ENCODE peak calls at places on chromosomes 5 and 9, in eight cellular contexts. C, R, B, L, J, V, X and S are unnamed samples.

GRCh38 chr9:77092536-77092935 is 73.1 kb downstream of the FOXB2 start:
- DNase-seq in B (no peak), R (peak; percentile 27), X (no peak), J (no peak), L (no peak), C (no peak), V (no peak), S (no peak)

GRCh38 chr5:41935544-41935943 is 10.5 kb downstream of the FBXO4 start:
- DNase-seq in J (no peak), X (no peak), B (no peak), R (no peak), C (no peak), L (no peak), V (no peak), S (no peak)

GRCh38 chr5:103512506-103512905 is 50.1 kb downstream of the NUDT12 start:
- DNase-seq in C (no peak), B (no peak), V (no peak), J (no peak), X (no peak), R (no peak), L (no peak), S (no peak)

GRCh38 chr5:176784218-176785165 is 25.9 kb upstream of the UNC5A start:
- DNase-seq in V (no peak), R (peak; percentile 87), X (no peak), L (no peak), J (no peak), B (no peak), C (no peak), S (no peak)

GRCh38 chr9:135146766-135147472 is 59.5 kb downstream of the OLFM1 start:
- DNase-seq in B (no peak), C (no peak), X (no peak), L (no peak), R (no peak), V (no peak), J (no peak), S (no peak)

GRCh38 chr5:41527201-41527779 is 16.9 kb upstream of the PLCXD3 start:
- DNase-seq in J (no peak), X (no peak), V (no peak), L (no peak), C (peak; percentile 62), R (peak; percentile 100), B (peak; percentile 24), S (peak; percentile 74)

GRCh38 chr5:134874831-134875655 is 872 bp downstream of the TXNDC15 start:
- DNase-seq in R (peak; percentile 88), B (peak; percentile 66), J (peak; percentile 61), L (peak; percentile 68), X (peak; percentile 80), V (peak; percentile 58), C (peak; percentile 77), S (peak; percentile 77)

GRCh38 chr9:5869315-5870019 is 21.2 kb upstream of the MLANA start:
- DNase-seq in J (no peak), R (no peak), C (no peak), V (no peak), B (no peak), X (no peak), L (no peak), S (no peak)

GRCh38 chr5:102755691-102756371 is 726 bp downstream of the PAM start:
- DNase-seq in X (peak; percentile 84), J (peak; percentile 82), B (peak; percentile 46), L (peak; percentile 61), R (peak; percentile 79), V (peak; percentile 19), C (peak; percentile 53), S (peak; percentile 89)

GRCh38 chr9:120412425-120412951 is 167.5 kb downstream of the CDK5RAP2 start:
- DNase-seq in L (no peak), J (no peak), V (no peak), R (peak; percentile 93), B (no peak), C (no peak), X (no peak), S (peak; percentile 63)

GRCh38 chr9:98658965-98659364 is 49.8 kb downstream of the GABBR2 start:
- DNase-seq in X (no peak), L (no peak), R (peak; percentile 90), C (no peak), J (no peak), V (no peak), B (no peak), S (no peak)

GRCh38 chr9:128247191-128247803 is 28.5 kb downstream of the GOLGA2 start:
- DNase-seq in X (no peak), L (no peak), B (no peak), V (no peak), R (no peak), J (no peak), C (no peak), S (no peak)

GRCh38 chr5:96146675-96147074 is 185.0 kb upstream of the ELL2 start:
- DNase-seq in X (no peak), C (no peak), R (peak; percentile 78), V (no peak), L (no peak), B (no peak), J (no peak), S (no peak)

GRCh38 chr9:78239506-78239905 is 3.6 kb downstream of the CEP78 start:
- DNase-seq in X (no peak), J (no peak), V (no peak), B (no peak), L (no peak), R (no peak), C (no peak), S (no peak)

GRCh38 chr9:14395300-14396082 is 81.5 kb upstream of the NFIB start:
- DNase-seq in R (no peak), C (peak; percentile 41), X (no peak), B (peak; percentile 42), V (no peak), L (peak; percentile 16), J (no peak), S (peak; percentile 61)

GRCh38 chr9:38000332-38000731 is 68.7 kb downstream of the SHB start:
- DNase-seq in L (no peak), R (no peak), B (no peak), J (no peak), C (no peak), X (no peak), V (no peak), S (no peak)
- H3K27ac ChIP-seq in L (no peak overlapping the region), R (no peak overlapping the region), B (no peak overlapping the region), J (no peak overlapping the region), C (no peak overlapping the region), X (no peak overlapping the region), V (no peak overlapping the region), S (no peak overlapping the region)

GRCh38 chr5:79561525-79561893 is 47.6 kb upstream of the HOMER1 start:
- DNase-seq in L (no peak), V (no peak), R (no peak), C (no peak), X (no peak), J (no peak), B (no peak), S (no peak)

GRCh38 chr5:79560774-79561524 is 47.0 kb upstream of the HOMER1 start:
- DNase-seq in B (no peak), V (no peak), J (no peak), X (no peak), L (no peak), C (no peak), R (peak; percentile 61), S (no peak)

GRCh38 chr5:79562351-79563246 is 48.7 kb upstream of the HOMER1 start:
- DNase-seq in X (no peak), B (no peak), C (no peak), V (no peak), L (no peak), J (no peak), R (peak; percentile 53), S (no peak)

GRCh38 chr5:79564798-79565279 is 47.4 kb upstream of the TENT2 start:
- DNase-seq in B (no peak), L (no peak), X (no peak), V (no peak), C (no peak), J (no peak), R (no peak), S (no peak)

GRCh38 chr5:79563247-79563590 is 49.0 kb upstream of the TENT2 start:
- DNase-seq in L (no peak), C (no peak), X (no peak), V (no peak), B (no peak), J (no peak), R (no peak), S (no peak)
- H3K9me3 ChIP-seq in L (no peaks in the 10 kb centered on the region), C (no peaks in the 10 kb centered on the region), X (no peaks in the 10 kb centered on the region), V (no peaks in the 10 kb centered on the region), B (no peaks in the 10 kb centered on the region), J (no peaks in the 10 kb centered on the region), R (no peaks in the 10 kb centered on the region), S (no peaks in the 10 kb centered on the region)

GRCh38 chr9:94627287-94627686 is 12.0 kb downstream of the FBP1 start:
- DNase-seq in J (no peak), R (no peak), X (no peak), C (no peak), L (no peak), V (no peak), B (no peak), S (no peak)
- H3K27ac ChIP-seq in J (no peak overlapping the region), R (no peak overlapping the region), X (no peak overlapping the region), C (no peak overlapping the region), L (no peak overlapping the region), V (no peak overlapping the region), B (no peak overlapping the region), S (no peak overlapping the region)

DNA sequence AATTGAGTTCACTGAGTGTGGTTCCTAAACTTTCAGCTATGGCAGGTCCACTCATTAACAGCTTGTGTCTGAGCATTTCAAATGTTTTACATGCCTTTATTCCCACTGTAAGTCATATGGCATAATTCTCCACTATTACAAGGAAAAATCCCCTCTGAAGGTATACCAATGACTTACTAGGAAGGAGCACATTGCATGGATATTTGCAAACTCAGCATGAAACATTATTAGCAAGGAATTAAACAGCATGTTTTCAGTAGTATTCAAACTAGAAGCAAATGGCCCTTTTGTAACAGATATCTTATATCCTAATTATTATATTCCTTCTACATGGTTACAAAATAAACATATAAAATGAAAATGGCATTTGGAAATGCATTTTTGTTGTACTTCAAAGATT is 566.4 kb upstream of the CCNG1 start:
- DNase-seq in B (no peak), J (no peak), V (no peak), C (no peak), R (no peak), X (no peak), L (no peak), S (no peak)
- H3K9me3 ChIP-seq in B (peaks cover 21% of the 10 kb centered on the region), J (peaks cover 11% of the 10 kb centered on the region), V (no peaks in the 10 kb centered on the region), C (no peaks in the 10 kb centered on the region), R (no peaks in the 10 kb centered on the region), X (no peaks in the 10 kb centered on the region), L (peaks cover 3% of the 10 kb centered on the region), S (peaks cover 11% of the 10 kb centered on the region)

GRCh38 chr9:91885746-91886432 is 64.1 kb downstream of the ROR2 start:
- DNase-seq in X (no peak), R (no peak), V (no peak), L (no peak), C (no peak), B (no peak), J (no peak), S (no peak)
- H3K27ac ChIP-seq in X (no peak overlapping the region), R (no peak overlapping the region), V (no peak overlapping the region), L (no peak overlapping the region), C (no peak overlapping the region), B (no peak overlapping the region), J (peak overlapping the region; percentile 11), S (no peak overlapping the region)

DNA sequence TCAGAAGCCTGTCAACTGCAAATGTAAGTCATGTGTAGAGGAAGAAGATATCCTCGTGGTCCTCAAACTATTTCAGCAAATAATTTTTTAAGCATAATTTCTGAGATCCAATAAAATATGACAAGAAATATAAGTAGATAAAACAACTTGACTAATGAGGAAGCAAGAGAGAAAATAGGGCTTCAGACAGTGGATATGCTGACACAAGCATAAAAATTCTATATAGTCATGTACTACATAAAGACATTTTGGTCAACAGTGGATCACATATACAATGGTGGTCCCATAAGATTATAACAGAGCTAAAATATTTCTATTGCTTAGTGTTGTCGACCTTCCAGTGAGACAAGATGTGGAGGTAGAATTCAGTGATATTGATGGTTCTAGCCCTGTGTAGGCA is 42.2 kb upstream of the IZUMO3 start:
- DNase-seq in R (no peak), X (no peak), C (no peak), J (no peak), B (no peak), V (no peak), L (no peak), S (no peak)
- H3K9me3 ChIP-seq in R (no peaks in the 10 kb centered on the region), X (no peaks in the 10 kb centered on the region), C (no peaks in the 10 kb centered on the region), J (no peaks in the 10 kb centered on the region), B (peaks cover 26% of the 10 kb centered on the region), V (no peaks in the 10 kb centered on the region), L (no peaks in the 10 kb centered on the region), S (no peaks in the 10 kb centered on the region)